ENCODE peak calls at places on chromosomes 12 and 14, in four cellular contexts. P, J, U and D are unnamed samples.

GRCh38 chr12:88361493-88361892 is 218.8 kb downstream of the KITLG start:
- DNase-seq in J (no peak), P (no peak), U (no peak), D (no peak)

GRCh38 chr12:113887906-113888305 is 78.2 kb downstream of the RBM19 start:
- DNase-seq in P (no peak), J (no peak), U (no peak), D (no peak)

GRCh38 chr14:91872517-91873470 is 5.5 kb upstream of the TC2N start:
- DNase-seq in U (peak; percentile 65), J (peak; percentile 72), P (no peak), D (no peak)

GRCh38 chr14:30974628-30975027 is 50.8 kb upstream of the AP4S1 start:
- DNase-seq in J (no peak), P (no peak), U (no peak), D (no peak)

GRCh38 chr12:55642275-55643068 is 5.8 kb downstream of the OR10P1 start:
- DNase-seq in U (no peak), P (no peak), J (no peak), D (peak; percentile 46)

GRCh38 chr14:44846232-44846824 is 115.4 kb downstream of the KLHL28 start:
- DNase-seq in J (no peak), P (no peak), U (peak; percentile 27), D (peak; percentile 41)

GRCh38 chr14:64303471-64303917 is 9.3 kb upstream of the ESR2 start:
- DNase-seq in J (no peak), U (peak; percentile 53), P (no peak), D (peak; percentile 47)

GRCh38 chr14:54108481-54109471 is 152.2 kb upstream of the BMP4 start:
- DNase-seq in J (no peak), P (no peak), U (peak; percentile 97), D (peak; percentile 17)

GRCh38 chr12:118175823-118176447 is 40.0 kb downstream of the PEBP1 start:
- DNase-seq in U (no peak), J (no peak), P (no peak), D (no peak)